ENCODE peak calls at places on chromosomes 4 and X, in six cellular contexts. T, N, M, D, B and O are unnamed samples. For H3K4me1 and H3K9me3, the result is how much of the 10 kb centered on the place peaks cover.

GRCh38 chrX:8731579-8732395 is at the start of gene ANOS1:
- DNase-seq in T (no peak), N (no peak), M (peak), D (peak), B (peak), O (no peak)

GRCh38 chr4:138055890-138056289 is 186.3 kb downstream of the SLC7A11 start:
- DNase-seq in T (no peak), N (no peak), M (no peak), D (peak), B (no peak), O (no peak)

GRCh38 chr4:169151671-169152070 is 119.1 kb downstream of the SH3RF1 start:
- DNase-seq in T (no peak), N (no peak), M (no peak), D (peak), B (no peak), O (no peak)

GRCh38 chr4:159146007-159146330 is 43.1 kb downstream of the RAPGEF2 start:
- DNase-seq in T (no peak), N (no peak), M (no peak), D (peak), B (no peak), O (no peak)

GRCh38 chr4:147118523-147118922 is 172.9 kb upstream of the TTC29 start:
- DNase-seq in T (no peak), N (no peak), M (no peak), D (no peak), B (no peak), O (no peak)

GRCh38 chr4:17613761-17614415 is 553 bp upstream of the MED28 start:
- DNase-seq in T (no peak), N (peak), M (peak), D (no peak), B (no peak), O (no peak)

GRCh38 chrX:99703467-99703866 is 706.6 kb downstream of the PCDH19 start:
- DNase-seq in T (no peak), N (no peak), M (no peak), D (no peak), B (no peak), O (no peak)

GRCh38 chr4:118337954-118338353 is 14.8 kb downstream of the PRSS12 start:
- DNase-seq in T (no peak), N (no peak), M (no peak), D (no peak), B (no peak), O (no peak)

GRCh38 chr4:41134581-41134980 is 79.8 kb downstream of the APBB2 start:
- DNase-seq in T (no peak), N (no peak), M (no peak), D (no peak), B (no peak), O (no peak)

GRCh38 chrX:48064261-48064660 is 7.2 kb downstream of the ZNF630 start:
- DNase-seq in T (no peak), N (no peak), M (no peak), D (no peak), B (no peak), O (no peak)

GRCh38 chr4:66307641-66308438 is 637.6 kb upstream of the EPHA5 start:
- DNase-seq in T (no peak), N (no peak), M (no peak), D (no peak), B (no peak), O (no peak)

DNA sequence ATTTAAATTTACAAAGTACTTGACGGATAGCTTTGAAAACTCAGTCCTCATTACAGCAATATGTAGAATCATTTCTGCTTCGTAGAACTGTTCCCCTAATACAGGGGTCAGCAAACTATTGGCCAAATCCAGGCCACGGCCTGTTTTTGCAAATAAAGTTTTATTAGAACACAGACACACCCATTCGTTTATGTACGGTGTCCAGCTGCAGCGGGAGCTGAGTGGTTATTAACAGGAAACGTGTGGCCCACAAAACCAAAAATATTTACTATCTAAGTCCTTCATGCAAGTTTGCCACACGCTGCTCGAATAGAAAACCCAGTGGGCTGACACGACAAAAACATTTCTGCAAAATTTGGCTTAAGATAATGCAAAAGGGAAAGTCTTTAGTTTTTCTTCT is 146.5 kb downstream of the AFAP1 start:
- DNase-seq in T (no peak), N (no peak), M (no peak), D (no peak), B (no peak), O (no peak)
- H3K4me1 ChIP-seq in T (under half), N (under half), M (under half), D (under half), B (under half), O (under half)

GRCh38 chrX:77017093-77017492 is 430.1 kb upstream of the FGF16 start:
- DNase-seq in T (no peak), N (no peak), M (no peak), D (no peak), B (no peak), O (no peak)

GRCh38 chrX:77009691-77010090 is 437.5 kb upstream of the FGF16 start:
- DNase-seq in T (no peak), N (no peak), M (no peak), D (no peak), B (peak), O (no peak)

GRCh38 chrX:77014655-77015377 is 432.4 kb upstream of the FGF16 start:
- DNase-seq in T (peak), N (peak), M (peak), D (no peak), B (peak), O (peak)
- H3K4me3 ChIP-seq in T (no peak), N (no peak), M (peak), D (no peak), B (no peak), O (no peak)

GRCh38 chr4:139800082-139800481 is 134.5 kb downstream of the MGST2 start:
- DNase-seq in T (no peak), N (no peak), M (no peak), D (no peak), B (peak), O (no peak)
- H3K9me3 ChIP-seq in T (under half), N (under half), M (under half), D (under half), B (under half), O (under half)

GRCh38 chr4:177320721-177321120 is 11.0 kb downstream of the NEIL3 start:
- DNase-seq in T (no peak), N (no peak), M (no peak), D (no peak), B (no peak), O (no peak)

GRCh38 chr4:177321647-177322046 is 12.0 kb downstream of the NEIL3 start:
- DNase-seq in T (no peak), N (no peak), M (no peak), D (no peak), B (no peak), O (no peak)

GRCh38 chr4:177313263-177313662 is 3.6 kb downstream of the NEIL3 start:
- DNase-seq in T (no peak), N (no peak), M (no peak), D (no peak), B (no peak), O (no peak)

DNA sequence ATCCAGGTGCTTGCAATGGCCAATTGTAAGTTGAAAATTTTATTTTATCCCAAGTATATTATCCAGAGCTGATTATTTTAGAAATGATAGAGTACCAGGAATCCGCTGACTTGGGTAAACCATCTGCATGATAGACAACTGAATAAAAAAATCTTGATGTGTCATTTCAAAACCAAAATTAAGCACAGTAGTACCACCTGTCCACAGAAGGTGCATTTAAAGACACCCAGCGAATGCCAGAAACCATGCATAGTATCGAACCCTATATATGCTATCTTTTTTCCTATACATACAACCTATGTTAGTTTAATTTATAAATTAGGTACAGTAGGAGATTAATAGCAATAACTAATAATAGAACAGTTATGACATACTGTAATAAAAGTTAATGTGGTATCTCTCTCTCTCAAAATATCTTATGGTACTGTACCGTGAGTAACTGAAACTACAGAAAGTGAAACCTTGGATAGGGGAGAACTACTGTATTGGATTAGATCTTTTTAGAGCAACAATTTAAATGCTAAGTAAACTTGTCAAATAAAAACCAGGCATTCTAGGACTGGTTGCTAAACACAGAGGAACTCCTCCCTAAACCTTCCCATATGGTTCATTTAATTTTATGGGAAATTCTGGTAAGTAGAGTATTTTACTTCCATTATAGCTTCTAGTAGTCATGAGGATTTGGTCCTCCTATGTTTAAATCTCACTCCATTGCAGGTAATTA is 6.3 kb downstream of the NEIL3 start:
- DNase-seq in T (no peak), N (no peak), M (no peak), D (no peak), B (no peak), O (no peak)
- H3K4me1 ChIP-seq in T (under half), N (under half), M (under half), D (under half), B (half or more), O (under half)

GRCh38 chrX:153410888-153411254 is 401 bp upstream of the ZFP92 start:
- DNase-seq in T (no peak), N (no peak), M (no peak), D (no peak), B (no peak), O (no peak)
- H3K4me3 ChIP-seq in T (peak), N (no peak), M (no peak), D (peak), B (peak), O (peak)

GRCh38 chrX:148311544-148311943 is 188.9 kb upstream of the AFF2 start:
- DNase-seq in T (no peak), N (no peak), M (no peak), D (no peak), B (no peak), O (no peak)

GRCh38 chrX:148310402-148311200 is 189.8 kb upstream of the AFF2 start:
- DNase-seq in T (no peak), N (no peak), M (no peak), D (no peak), B (no peak), O (no peak)

DNA sequence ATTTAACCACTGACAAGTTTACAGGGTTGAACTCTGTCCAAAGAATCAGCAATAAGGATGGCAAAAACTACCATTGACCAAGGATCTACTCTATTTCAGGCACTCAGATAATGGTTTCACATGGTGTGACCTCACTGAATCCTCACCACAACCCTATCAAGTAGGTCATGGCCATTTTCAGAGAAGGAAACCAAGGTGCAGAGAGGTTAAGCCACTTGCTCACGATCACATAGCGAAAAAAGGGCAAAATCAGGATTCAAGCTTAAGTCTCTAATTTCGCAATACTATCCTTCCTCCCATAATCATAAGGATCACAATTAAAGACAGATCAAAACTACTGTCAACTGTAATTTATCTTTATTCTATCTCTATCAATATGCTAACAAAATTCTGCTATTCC is 191.0 kb upstream of the AFF2 start:
- DNase-seq in T (no peak), N (no peak), M (no peak), D (no peak), B (no peak), O (no peak)
- H3K9me3 ChIP-seq in T (under half), N (under half), M (under half), D (under half), B (under half), O (under half)

GRCh38 chr4:101807351-101807750 is 16.8 kb downstream of the BANK1 start:
- DNase-seq in T (no peak), N (no peak), M (no peak), D (no peak), B (no peak), O (no peak)
- H3K4me1 ChIP-seq in T (under half), N (under half), M (under half), D (under half), B (under half), O (under half)

DNA sequence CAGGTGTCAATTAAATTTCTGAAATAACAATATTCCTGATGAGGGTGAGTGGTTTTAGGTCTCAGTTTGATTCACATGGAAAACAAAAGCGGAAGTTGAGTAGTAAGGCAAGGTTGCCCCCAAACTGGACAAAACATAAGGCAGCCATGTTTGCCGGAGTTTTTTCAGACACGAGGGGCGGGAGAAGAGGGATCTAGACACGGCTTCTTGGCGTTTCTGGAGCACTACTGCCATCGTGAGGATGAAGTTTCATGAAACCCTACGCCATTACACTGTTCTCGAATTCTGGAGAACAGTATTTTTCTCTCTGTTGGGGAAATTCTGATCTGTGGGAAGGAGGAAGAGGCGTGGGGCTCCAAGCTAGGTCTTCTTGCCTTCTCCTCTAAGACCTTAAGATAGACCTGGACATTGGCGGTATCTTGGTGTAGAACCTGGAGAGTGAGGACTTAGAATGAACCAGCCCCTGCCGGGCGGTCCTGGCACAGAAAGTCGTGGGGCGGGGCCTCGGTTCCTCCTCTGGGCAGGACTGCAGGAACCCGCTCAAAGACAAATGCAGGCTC is 160.3 kb downstream of the OR13H1 start:
- DNase-seq in T (peak), N (no peak), M (no peak), D (no peak), B (peak), O (no peak)
- H3K4me3 ChIP-seq in T (no peak), N (no peak), M (peak), D (no peak), B (peak), O (no peak)

DNA sequence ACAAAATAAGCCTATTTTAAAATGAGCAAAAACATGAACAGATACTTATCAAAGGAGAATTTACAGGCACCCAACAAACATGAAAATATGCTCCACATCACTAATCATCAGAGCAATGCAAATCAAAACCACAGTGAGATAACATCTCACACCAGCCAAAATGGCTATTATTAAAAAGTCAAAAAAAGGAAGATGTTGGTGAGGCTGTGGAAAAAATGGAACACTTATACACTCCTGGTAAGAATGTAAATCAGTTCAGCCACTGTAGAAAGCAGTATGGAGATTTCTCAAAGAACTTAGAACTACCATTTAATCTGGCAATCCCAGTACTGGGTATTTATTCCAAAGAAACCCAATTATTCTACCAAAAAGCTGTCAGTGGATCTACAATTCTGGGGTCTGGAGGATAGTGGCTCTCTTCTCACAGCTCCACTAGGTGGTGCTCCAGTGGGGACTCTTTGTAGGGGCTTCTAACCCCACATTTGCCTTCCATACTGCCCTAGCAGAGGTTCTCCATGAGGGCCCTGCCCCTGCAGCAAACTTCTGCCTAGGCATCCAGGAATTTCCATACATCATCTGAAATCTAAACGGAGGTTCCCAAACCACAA is 9.1 kb upstream of the ZNF732 start:
- DNase-seq in T (no peak), N (no peak), M (no peak), D (no peak), B (no peak), O (no peak)
- H3K9me3 ChIP-seq in T (under half), N (half or more), M (under half), D (under half), B (under half), O (under half)